ENCODE peak calls at places on chromosome 6, in four cellular contexts. U is PC-3, I is HCT116, W is hepatocyte. B is an unnamed sample.
A peak's percentile ranks its signal among the peaks of the same experiment; 100 is the strongest.

GRCh38 chr6:150286919-150287318 is 81.9 kb upstream of the IYD start:
- DNase-seq in U (no peak), I (no peak), W (no peak), B (peak; percentile 40)

GRCh38 chr6:116206231-116206903 is 47.5 kb downstream of the TSPYL4 start:
- DNase-seq in U (no peak), I (no peak), W (no peak), B (peak; percentile 73)

GRCh38 chr6:137013738-137014602 is 30.8 kb downstream of the IL20RA start:
- DNase-seq in U (peak; percentile 75), I (peak; percentile 26), W (peak; percentile 66), B (peak; percentile 72)

GRCh38 chr6:143759666-143760065 is 81.9 kb downstream of the PHACTR2 start:
- DNase-seq in U (no peak), I (no peak), W (no peak), B (peak; percentile 60)

GRCh38 chr6:134317471-134318131 is at the start of gene SGK1:
- DNase-seq in U (peak; percentile 17), I (no peak), W (peak; percentile 43), B (peak; percentile 57)

GRCh38 chr6:100435299-100435698 is 29.4 kb downstream of the SIM1 start:
- DNase-seq in U (peak; percentile 62), I (peak; percentile 19), W (peak; percentile 34), B (peak; percentile 45)

GRCh38 chr6:170167657-170168159 is 123.2 kb downstream of the DLL1 start:
- DNase-seq in U (no peak), I (no peak), W (no peak), B (no peak)

GRCh38 chr6:2971420-2972218 is at the start of gene SERPINB6:
- DNase-seq in U (peak; percentile 56), I (no peak), W (peak; percentile 79), B (peak; percentile 81)

GRCh38 chr6:29710281-29710941 is 12.8 kb upstream of the HLA-F start:
- DNase-seq in U (no peak), I (no peak), W (no peak), B (no peak)

GRCh38 chr6:73792738-73793137 is 96.7 kb downstream of the CD109 start:
- DNase-seq in U (no peak), I (no peak), W (no peak), B (no peak)

GRCh38 chr6:18496462-18496861 is 109.3 kb downstream of the RNF144B start:
- DNase-seq in U (no peak), I (no peak), W (no peak), B (no peak)

GRCh38 chr6:50264995-50265571 is 215.4 kb upstream of the DEFB112 start:
- DNase-seq in U (peak; percentile 42), I (no peak), W (peak; percentile 20), B (peak; percentile 1)

GRCh38 chr6:139439278-139439813 is 64.9 kb upstream of the CITED2 start:
- DNase-seq in U (peak; percentile 19), I (no peak), W (no peak), B (peak; percentile 44)

GRCh38 chr6:166440729-166441128 is 58.0 kb upstream of the MPC1 start:
- DNase-seq in U (no peak), I (no peak), W (no peak), B (no peak)

GRCh38 chr6:14542670-14543366 is 425.2 kb downstream of the CD83 start:
- DNase-seq in U (peak; percentile 64), I (peak; percentile 29), W (no peak), B (peak; percentile 92)

GRCh38 chr6:40461643-40462042 is 125.5 kb downstream of the LRFN2 start:
- DNase-seq in U (no peak), I (no peak), W (no peak), B (no peak)

GRCh38 chr6:33958208-33958862 is 154.5 kb upstream of the MLN start:
- DNase-seq in U (peak; percentile 4), I (no peak), W (peak; percentile 32), B (peak; percentile 8)

DNA sequence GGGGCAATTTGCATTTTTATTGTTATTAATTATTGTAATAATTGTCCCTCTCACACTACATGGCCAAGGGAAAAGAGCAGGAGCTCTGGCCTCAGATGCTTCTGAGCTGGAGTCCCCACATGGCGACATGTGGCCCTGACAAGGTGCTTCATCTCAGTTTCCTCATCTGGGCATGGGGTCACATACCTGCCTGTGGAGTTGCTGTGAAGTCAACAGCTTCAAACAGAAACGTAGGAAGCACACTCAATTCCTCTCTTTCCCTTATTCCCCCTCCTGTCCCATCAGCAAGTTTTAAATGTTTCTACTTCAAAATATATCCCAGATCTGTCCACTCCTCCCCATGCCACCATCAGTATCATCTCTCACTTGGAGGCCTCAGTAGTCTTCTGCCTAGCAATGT is 8.7 kb downstream of the CPNE5 start:
- DNase-seq in U (no peak), I (no peak), W (no peak), B (no peak)
- H3K4me3 ChIP-seq in U (no peak overlapping the region), I (no peak overlapping the region), W (no peak overlapping the region), B (no peak overlapping the region)

GRCh38 chr6:44505751-44506150 is 118.2 kb downstream of the CDC5L start:
- DNase-seq in U (no peak), I (no peak), W (no peak), B (no peak)

GRCh38 chr6:44504321-44504761 is 116.8 kb downstream of the CDC5L start:
- DNase-seq in U (no peak), I (no peak), W (no peak), B (no peak)

GRCh38 chr6:44507014-44507413 is 119.5 kb downstream of the CDC5L start:
- DNase-seq in U (no peak), I (no peak), W (no peak), B (no peak)

GRCh38 chr6:44500074-44500473 is 112.6 kb downstream of the CDC5L start:
- DNase-seq in U (no peak), I (no peak), W (no peak), B (no peak)

GRCh38 chr6:44503471-44503870 is 116.0 kb downstream of the CDC5L start:
- DNase-seq in U (no peak), I (no peak), W (no peak), B (no peak)
- H3K9me2 ChIP-seq in U (peaks cover 4% of the 10 kb centered on the region), I (no peaks in the 10 kb centered on the region), W (no peaks in the 10 kb centered on the region), B (no peaks in the 10 kb centered on the region)

DNA sequence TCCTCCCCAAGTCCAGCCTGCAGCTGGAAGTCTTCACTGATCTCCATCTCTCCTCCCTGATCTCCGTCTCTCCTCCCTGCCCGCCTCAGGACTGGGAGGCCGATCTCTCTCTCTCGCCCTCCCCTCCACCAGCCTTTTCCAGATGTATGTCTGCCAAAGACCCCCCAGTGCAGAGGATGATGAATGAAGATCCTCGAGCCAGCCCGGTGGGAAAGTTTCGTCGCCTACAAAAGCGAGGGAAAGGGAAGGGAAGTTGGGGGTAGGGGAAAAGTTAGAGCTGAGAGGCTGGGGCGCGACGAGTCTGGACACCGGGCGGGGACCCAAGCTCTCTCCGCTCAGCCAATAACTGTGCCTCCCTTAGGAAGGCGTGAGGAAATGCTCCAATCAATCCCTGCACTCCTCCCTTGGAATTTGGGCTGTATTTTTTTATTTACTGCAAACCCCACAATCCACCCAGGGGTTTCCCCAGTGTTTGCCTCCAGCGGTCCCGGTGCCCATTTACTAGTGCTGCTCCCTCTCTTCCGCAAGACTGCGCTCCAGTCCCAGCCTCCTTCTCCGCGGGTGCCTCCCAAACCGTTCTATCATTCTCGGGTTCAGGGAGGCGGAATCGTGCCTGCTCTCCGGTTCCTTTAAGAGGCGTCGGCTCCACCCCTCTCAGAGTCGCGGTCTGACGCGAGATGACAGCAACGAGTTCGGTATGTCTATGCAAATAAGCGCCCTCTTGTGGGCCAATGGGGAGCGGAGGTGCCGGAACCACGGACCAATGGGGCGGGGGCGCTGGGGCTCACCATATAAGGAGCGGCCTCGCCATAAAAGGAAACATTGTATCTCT is at the start of gene SRF:
- DNase-seq in U (peak; percentile 99), I (peak; percentile 98), W (peak; percentile 100), B (peak; percentile 100)
- H3K27ac ChIP-seq in U (peak within 1 kb of the TSS; percentile 48), I (peak within 1 kb of the TSS; percentile 87), W (peak within 1 kb of the TSS; percentile 97), B (peak within 1 kb of the TSS; percentile 92)

GRCh38 chr6:31576897-31577341 is 1.6 kb downstream of the TNF start:
- DNase-seq in U (no peak), I (no peak), W (no peak), B (no peak)
- H3K4me3 ChIP-seq in U (no peak overlapping the region), I (no peak overlapping the region), W (no peak overlapping the region), B (no peak overlapping the region)

GRCh38 chr6:131946404-131946991 is 4.7 kb downstream of the CCN2 start:
- DNase-seq in U (no peak), I (no peak), W (no peak), B (peak; percentile 53)

GRCh38 chr6:131948221-131948661 is 2.9 kb downstream of the CCN2 start:
- DNase-seq in U (no peak), I (no peak), W (no peak), B (peak; percentile 48)

GRCh38 chr6:131948692-131949614 is 2.2 kb downstream of the CCN2 start:
- DNase-seq in U (peak; percentile 28), I (no peak), W (peak; percentile 38), B (peak; percentile 86)

GRCh38 chr6:131946992-131947955 is 3.9 kb downstream of the CCN2 start:
- DNase-seq in U (peak; percentile 12), I (no peak), W (no peak), B (peak; percentile 76)

DNA sequence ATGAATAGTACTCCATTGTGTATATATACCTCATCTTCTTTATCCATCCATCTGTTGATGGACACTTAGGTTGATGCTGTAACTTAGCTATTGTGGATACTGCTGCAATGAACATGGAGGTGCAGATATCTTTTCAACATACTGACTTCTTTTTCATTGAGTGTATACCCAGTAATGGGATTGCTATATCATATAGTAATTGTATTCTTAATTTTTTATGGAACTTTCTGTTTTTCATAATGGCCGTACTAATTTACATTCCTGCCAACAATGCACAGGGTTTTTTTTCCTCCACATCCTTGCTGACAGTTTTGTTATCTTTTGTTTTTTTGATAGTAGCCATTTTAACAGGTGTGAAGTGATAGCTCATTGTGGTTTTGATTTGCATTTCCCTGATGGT is 5.2 kb downstream of the CCN2 start:
- DNase-seq in U (no peak), I (no peak), W (no peak), B (no peak)
- H3K9me2 ChIP-seq in U (no peaks in the 10 kb centered on the region), I (no peaks in the 10 kb centered on the region), W (no peaks in the 10 kb centered on the region), B (no peaks in the 10 kb centered on the region)

GRCh38 chr6:44110005-44110681 is 17.1 kb downstream of the MRPL14 start:
- DNase-seq in U (no peak), I (no peak), W (no peak), B (no peak)
- H3K27ac ChIP-seq in U (no peak overlapping the region), I (no peak overlapping the region), W (peak overlapping the region; percentile 93), B (no peak overlapping the region)

GRCh38 chr6:109454483-109455160 is 950 bp downstream of the MICAL1 start:
- DNase-seq in U (no peak), I (no peak), W (peak; percentile 45), B (peak; percentile 69)
- H3K4me3 ChIP-seq in U (peak overlapping the region; percentile 84), I (peak overlapping the region; percentile 85), W (peak overlapping the region; percentile 95), B (peak overlapping the region; percentile 83)

GRCh38 chr6:1449896-1450295 is 60.5 kb downstream of the FOXF2 start:
- DNase-seq in U (no peak), I (no peak), W (no peak), B (no peak)
- H3K9me2 ChIP-seq in U (no peaks in the 10 kb centered on the region), I (no peaks in the 10 kb centered on the region), W (no peaks in the 10 kb centered on the region), B (no peaks in the 10 kb centered on the region)

DNA sequence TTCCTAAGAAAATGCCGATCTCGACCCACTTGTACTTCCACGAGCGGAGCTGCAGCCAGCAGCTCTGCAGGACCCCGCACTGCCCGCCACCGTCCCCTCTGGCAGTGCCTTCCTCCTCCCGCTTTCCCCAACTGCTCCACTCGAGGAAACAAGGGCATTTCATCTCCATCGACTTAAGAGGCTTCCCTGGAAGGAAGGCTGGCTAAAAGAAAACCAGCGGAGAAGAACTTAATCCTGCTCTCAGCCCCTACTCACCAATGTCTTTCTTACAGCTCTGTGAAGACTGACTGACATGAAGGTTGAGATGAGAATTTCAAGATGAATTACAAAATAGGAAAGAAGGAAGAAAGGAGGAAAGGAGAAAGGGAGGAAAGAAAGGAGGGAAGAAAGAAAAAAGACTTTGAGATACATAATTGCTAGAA is 15.6 kb downstream of the FOXC1 start:
- DNase-seq in U (no peak), I (no peak), W (no peak), B (no peak)
- H3K27ac ChIP-seq in U (no peak overlapping the region), I (no peak overlapping the region), W (no peak overlapping the region), B (no peak overlapping the region)

B was measured in GM23248.